ENCODE peak calls at places on chromosomes 3 and 15, in six cellular contexts. C is spleen, E is fibroblast of mammary gland, N is NCI-H524, R is cardiac muscle cell, V is mesenchymal stem cell. W is an unnamed sample.

GRCh38 chr15:74656935-74657535 is 38.8 kb downstream of the EDC3 start:
- DNase-seq in C (no peak), E (no peak), N (peak), V (no peak), R (no peak), W (no peak)

GRCh38 chr3:145776782-145777408 is 384.1 kb downstream of the PLOD2 start:
- DNase-seq in C (no peak), V (peak), R (peak), E (peak), N (peak), W (peak)

GRCh38 chr3:71537211-71537611 is 46.3 kb downstream of the FOXP1 start:
- DNase-seq in E (peak), V (peak), R (no peak), C (no peak), N (no peak), W (peak)

GRCh38 chr15:69389426-69389825 is 24.7 kb upstream of the KIF23 start:
- DNase-seq in V (no peak), C (no peak), N (no peak), R (no peak), E (no peak), W (no peak)

GRCh38 chr3:109532257-109533216 is 195.2 kb upstream of the DPPA4 start:
- DNase-seq in V (peak), C (no peak), R (peak), N (peak), E (peak), W (peak)

GRCh38 chr3:76570436-76571057 is 469.4 kb upstream of the ROBO2 start:
- DNase-seq in N (peak), C (no peak), E (peak), R (peak), V (peak), W (no peak)

GRCh38 chr3:158098834-158099424 is 7.3 kb downstream of the SHOX2 start:
- DNase-seq in C (no peak), V (peak), E (no peak), N (no peak), R (no peak), W (peak)

GRCh38 chr3:37892917-37893595 is 31.4 kb downstream of the CTDSPL start:
- DNase-seq in C (peak), V (peak), R (peak), N (no peak), E (no peak), W (peak)

GRCh38 chr3:164465172-164465571 is 613.1 kb downstream of the SI start:
- DNase-seq in C (no peak), R (no peak), V (peak), N (no peak), E (peak), W (peak)

GRCh38 chr3:13110678-13111116 is 37.5 kb upstream of the IQSEC1 start:
- DNase-seq in E (no peak), N (peak), V (peak), C (peak), R (no peak), W (peak)

GRCh38 chr3:126704494-126705214 is 614 bp downstream of the CHCHD6 start:
- DNase-seq in N (no peak), E (no peak), C (no peak), V (peak), R (no peak), W (peak)

GRCh38 chr3:161393803-161394202 is 22.5 kb upstream of the SPTSSB start:
- DNase-seq in E (no peak), N (no peak), V (no peak), C (no peak), R (no peak), W (no peak)

GRCh38 chr15:68639926-68640600 is 61.3 kb downstream of the CORO2B start:
- DNase-seq in C (peak), R (no peak), E (peak), N (no peak), V (no peak), W (peak)

GRCh38 chr3:42730706-42731420 is 28.3 kb upstream of the HHATL start:
- DNase-seq in V (no peak), N (no peak), E (no peak), R (no peak), C (no peak), W (no peak)

GRCh38 chr3:103794656-103795055 is 1359.8 kb downstream of the ZPLD1 start:
- DNase-seq in N (peak), V (no peak), R (peak), E (no peak), C (no peak), W (no peak)

GRCh38 chr3:149371001-149371722 is 6.3 kb downstream of the TM4SF1 start:
- DNase-seq in N (no peak), V (peak), C (no peak), E (peak), R (no peak), W (peak)

GRCh38 chr3:156291269-156292123 is 171.1 kb downstream of the KCNAB1 start:
- DNase-seq in V (peak), N (peak), C (peak), E (peak), R (peak), W (peak)

GRCh38 chr3:53938645-53939044 is 47.0 kb upstream of the SELENOK start:
- DNase-seq in E (peak), C (no peak), N (no peak), V (peak), R (peak), W (peak)

GRCh38 chr3:183287301-183287971 is 34.4 kb downstream of the B3GNT5 start:
- DNase-seq in C (no peak), N (no peak), E (peak), V (peak), R (no peak), W (peak)

GRCh38 chr15:70427120-70427519 is 329.4 kb upstream of the TLE3 start:
- DNase-seq in C (no peak), N (no peak), E (no peak), V (no peak), R (no peak), W (no peak)

GRCh38 chr15:77716632-77717343 is 84.1 kb upstream of the LINGO1 start:
- DNase-seq in E (no peak), N (no peak), C (no peak), V (no peak), R (no peak), W (no peak)

GRCh38 chr3:114496466-114496865 is 202.6 kb downstream of the TIGIT start:
- DNase-seq in E (peak), R (no peak), N (no peak), V (peak), C (no peak), W (no peak)

GRCh38 chr15:91140561-91140960 is 40.5 kb downstream of the SV2B start:
- DNase-seq in N (no peak), C (no peak), E (no peak), R (no peak), V (no peak), W (no peak)

GRCh38 chr3:177982034-177982433 is 554.2 kb upstream of the KCNMB2 start:
- DNase-seq in V (no peak), N (no peak), C (no peak), E (peak), R (no peak), W (peak)

GRCh38 chr3:105836533-105836932 is 32.3 kb downstream of the CBLB start:
- DNase-seq in E (peak), C (no peak), R (no peak), N (no peak), V (no peak), W (peak)

GRCh38 chr15:50418041-50418583 is 6.1 kb upstream of the USP8 start:
- DNase-seq in C (no peak), V (no peak), N (no peak), R (no peak), E (peak), W (peak)

GRCh38 chr3:10319804-10320203 is 1.1 kb downstream of the SEC13 start:
- DNase-seq in R (no peak), V (peak), C (no peak), N (no peak), E (no peak), W (peak)

GRCh38 chr3:135987647-135988046 is 22.1 kb downstream of the PPP2R3A start:
- DNase-seq in N (no peak), R (no peak), C (no peak), E (peak), V (no peak), W (peak)

GRCh38 chr15:89332446-89332845 is 2.2 kb downstream of the POLG start:
- DNase-seq in E (peak), N (peak), C (no peak), V (peak), R (peak), W (peak)

GRCh38 chr3:122564155-122564912 is at the start of the genes DTX3L and PARP9:
- DNase-seq in E (peak), N (peak), C (peak), R (peak), V (peak), W (peak)

GRCh38 chr15:72604794-72605193 is 49.7 kb upstream of the GOLGA6B start:
- DNase-seq in E (peak), N (no peak), C (no peak), R (no peak), V (peak), W (peak)

GRCh38 chr15:51861557-51862350 is 32.3 kb downstream of the TMOD3 start:
- DNase-seq in C (no peak), N (no peak), R (no peak), V (no peak), E (no peak), W (no peak)

GRCh38 chr3:111610612-111611054 is 15.5 kb upstream of the ZBED2 start:
- DNase-seq in V (no peak), R (no peak), E (no peak), C (no peak), N (no peak), W (no peak)

GRCh38 chr3:192879346-192880031 is 38.2 kb downstream of the MB21D2 start:
- DNase-seq in C (no peak), V (peak), N (no peak), R (peak), E (peak), W (peak)

GRCh38 chr3:53518495-53518981 is 24.1 kb downstream of the CACNA1D start:
- DNase-seq in C (no peak), N (no peak), R (no peak), E (peak), V (peak), W (no peak)

W was measured in EH.